ENCODE peak calls at places on chromosomes 16 and 17, in six cellular contexts. K, T, R, C, O and F are unnamed samples.

GRCh38 chr17:52606098-52606497 is 447.6 kb upstream of the CA10 start:
- DNase-seq in K (no peak), C (no peak), O (no peak), R (no peak), T (no peak), F (peak)

GRCh38 chr16:81567987-81568748 is 123.6 kb downstream of the CMIP start:
- DNase-seq in K (no peak), O (no peak), C (peak), R (no peak), T (no peak), F (peak)

GRCh38 chr17:19867094-19867653 is 562 bp downstream of the ULK2 start:
- DNase-seq in C (peak), R (peak), O (peak), T (peak), K (no peak), F (peak)

GRCh38 chr17:69608808-69609494 is 194.5 kb downstream of the MAP2K6 start:
- DNase-seq in T (no peak), R (no peak), K (no peak), C (peak), O (no peak), F (peak)

GRCh38 chr16:35752012-35752772 is 2292.8 kb downstream of the TP53TG3F start:
- DNase-seq in O (no peak), T (no peak), K (no peak), C (no peak), R (no peak), F (no peak)

GRCh38 chr17:79943354-79944241 is 92.1 kb downstream of the TBC1D16 start:
- DNase-seq in T (no peak), R (no peak), C (no peak), K (no peak), O (peak), F (no peak)

GRCh38 chr16:31248344-31248743 is 11.4 kb upstream of the ITGAM start:
- DNase-seq in R (no peak), C (no peak), O (no peak), T (no peak), K (no peak), F (no peak)

GRCh38 chr17:47172698-47173565 is 16.2 kb downstream of the CDC27 start:
- DNase-seq in R (no peak), O (no peak), T (no peak), K (no peak), C (no peak), F (peak)

GRCh38 chr17:80774643-80775281 is 216.9 kb upstream of the CHMP6 start:
- DNase-seq in C (no peak), K (no peak), O (no peak), R (no peak), T (no peak), F (no peak)

GRCh38 chr17:40130352-40131042 is 8.7 kb downstream of the MSL1 start:
- DNase-seq in R (no peak), T (no peak), K (no peak), C (no peak), O (no peak), F (no peak)

GRCh38 chr16:11389631-11390565 is 44.6 kb downstream of the RMI2 start:
- DNase-seq in T (no peak), R (no peak), O (no peak), K (no peak), C (no peak), F (no peak)

GRCh38 chr17:40063034-40063765 is 435 bp downstream of the THRA start:
- DNase-seq in O (peak), K (no peak), T (no peak), R (peak), C (no peak), F (no peak)

GRCh38 chr17:66441012-66441703 is 138.7 kb downstream of the PRKCA start:
- DNase-seq in O (no peak), R (no peak), K (no peak), C (no peak), T (no peak), F (peak)

GRCh38 chr17:81000089-81000630 is 8.5 kb downstream of the CHMP6 start:
- DNase-seq in C (no peak), K (no peak), O (no peak), T (no peak), R (no peak), F (no peak)

GRCh38 chr16:20822451-20823128 is 16.3 kb downstream of the REXO5 start:
- DNase-seq in C (no peak), O (no peak), R (no peak), K (no peak), T (no peak), F (no peak)

GRCh38 chr17:76261421-76262215 is 3.5 kb upstream of the UBALD2 start:
- DNase-seq in K (no peak), R (no peak), C (no peak), O (no peak), T (no peak), F (no peak)

GRCh38 chr16:84115919-84116719 is 623 bp downstream of the MBTPS1 start:
- DNase-seq in R (no peak), C (no peak), T (peak), K (peak), O (peak), F (peak)

GRCh38 chr16:49021136-49021535 is 260.5 kb downstream of the CBLN1 start:
- DNase-seq in R (no peak), T (no peak), K (no peak), C (peak), O (no peak), F (peak)

GRCh38 chr17:9115446-9116265 is 94.3 kb downstream of the NTN1 start:
- DNase-seq in T (peak), O (no peak), R (peak), K (no peak), C (no peak), F (peak)

GRCh38 chr16:62068747-62069146 is 32.5 kb upstream of the CDH8 start:
- DNase-seq in C (no peak), K (no peak), O (no peak), R (no peak), T (no peak), F (no peak)

GRCh38 chr17:21001813-21002221 is 41.0 kb downstream of the USP22 start:
- DNase-seq in O (no peak), R (peak), C (no peak), T (no peak), K (no peak), F (peak)

GRCh38 chr17:4331614-4332013 is 34.9 kb downstream of the UBE2G1 start:
- DNase-seq in R (no peak), K (no peak), C (no peak), O (no peak), T (no peak), F (no peak)

GRCh38 chr16:78952630-78953029 is 647.9 kb downstream of the MAF start:
- DNase-seq in O (no peak), T (no peak), K (no peak), C (no peak), R (no peak), F (no peak)